ENCODE peak calls at places on chromosomes 13 and 19, in five cellular contexts. L, F, T, Y and R are unnamed samples.

GRCh38 chr19:48443262-48443661 is 2.5 kb upstream of the GRWD1 start:
- DNase-seq in L (peak), F (no peak), T (no peak), Y (no peak), R (no peak)

GRCh38 chr19:536881-537404 is 5.4 kb downstream of the CDC34 start:
- DNase-seq in L (no peak), F (no peak), T (no peak), Y (no peak), R (no peak)

GRCh38 chr13:43023244-43023931 is at the start of gene DNAJC15:
- DNase-seq in L (peak), F (peak), T (peak), Y (peak), R (peak)

GRCh38 chr19:35908010-35908441 is at the start of gene TYROBP:
- DNase-seq in L (peak), F (no peak), T (no peak), Y (no peak), R (no peak)

GRCh38 chr13:97822377-97822776 is 131.1 kb upstream of the IPO5 start:
- DNase-seq in L (no peak), F (no peak), T (no peak), Y (no peak), R (no peak)

GRCh38 chr19:38665950-38666661 is 18.7 kb downstream of the ACTN4 start:
- DNase-seq in L (no peak), F (no peak), T (no peak), Y (peak), R (peak)

GRCh38 chr13:86051134-86052103 is 252.2 kb upstream of the SLITRK6 start:
- DNase-seq in L (no peak), F (no peak), T (no peak), Y (no peak), R (no peak)

GRCh38 chr13:27621366-27622101 is at the start of gene POLR1D:
- DNase-seq in L (peak), F (peak), T (peak), Y (peak), R (peak)

GRCh38 chr19:16564842-16565241 is 7.4 kb downstream of the SLC35E1 start:
- DNase-seq in L (no peak), F (peak), T (no peak), Y (no peak), R (no peak)

GRCh38 chr19:973726-974563 is 10.2 kb upstream of the WDR18 start:
- DNase-seq in L (no peak), F (no peak), T (no peak), Y (no peak), R (no peak)

GRCh38 chr13:40648040-40648439 is 18.4 kb downstream of the FOXO1 start:
- DNase-seq in L (no peak), F (no peak), T (no peak), Y (no peak), R (no peak)

GRCh38 chr19:5530701-5531100 is 37.1 kb downstream of the TINCR start:
- DNase-seq in L (no peak), F (no peak), T (no peak), Y (no peak), R (no peak)

GRCh38 chr19:29687897-29688728 is 22.9 kb downstream of the PLEKHF1 start:
- DNase-seq in L (no peak), F (no peak), T (no peak), Y (no peak), R (no peak)

GRCh38 chr19:38852231-38853044 is 2.7 kb upstream of the HNRNPL start:
- DNase-seq in L (peak), F (peak), T (no peak), Y (no peak), R (no peak)

GRCh38 chr13:24065172-24065571 is 95.3 kb upstream of the SPATA13 start:
- DNase-seq in L (no peak), F (no peak), T (no peak), Y (no peak), R (no peak)

GRCh38 chr13:40776232-40776631 is 5.2 kb upstream of the MRPS31 start:
- DNase-seq in L (no peak), F (no peak), T (no peak), Y (no peak), R (no peak)

GRCh38 chr13:42048323-42048624 is 174 bp upstream of the DGKH start:
- DNase-seq in L (no peak), F (no peak), T (no peak), Y (no peak), R (no peak)

DNA sequence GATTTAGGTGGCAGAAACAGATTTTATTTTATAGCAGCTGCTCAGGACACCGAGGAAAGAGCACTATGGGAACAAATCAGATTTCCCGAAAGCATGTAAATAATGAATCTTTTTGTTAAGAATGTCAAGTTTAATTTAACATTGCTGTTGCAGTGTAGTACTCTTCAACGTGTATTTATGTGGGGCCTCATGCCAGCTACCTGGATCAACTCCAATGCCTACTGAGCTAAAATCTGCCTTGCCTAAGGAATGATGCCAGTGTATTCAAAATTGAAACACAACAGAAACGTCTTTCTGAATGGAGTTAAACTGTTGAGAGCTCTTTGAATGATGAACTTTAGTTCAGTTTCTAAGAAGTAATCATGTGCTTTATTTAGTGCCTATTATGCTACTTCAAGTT is 1379.8 kb upstream of the ATXN8OS start:
- DNase-seq in L (no peak), F (no peak), T (no peak), Y (no peak), R (no peak)
- TF ChIP-seq GABPA in L (no peak), F (no peak), T (no peak), Y (no peak), R (no peak)

GRCh38 chr13:66795636-66796035 is 434.5 kb downstream of the PCDH9 start:
- DNase-seq in L (no peak), F (no peak), T (no peak), Y (no peak), R (no peak)
- TF ChIP-seq GABPA in L (no peak), F (no peak), T (no peak), Y (no peak), R (no peak)

GRCh38 chr19:18289471-18290066 is 8.1 kb upstream of the JUND start:
- DNase-seq in L (no peak), F (no peak), T (no peak), Y (no peak), R (no peak)

GRCh38 chr19:18291019-18291524 is 9.7 kb upstream of the JUND start:
- DNase-seq in L (no peak), F (no peak), T (no peak), Y (no peak), R (no peak)

GRCh38 chr19:18292460-18292809 is 11.0 kb upstream of the JUND start:
- DNase-seq in L (peak), F (no peak), T (no peak), Y (no peak), R (no peak)

GRCh38 chr19:18291590-18292459 is 10.4 kb upstream of the JUND start:
- DNase-seq in L (peak), F (peak), T (no peak), Y (no peak), R (peak)

GRCh38 chr19:18290250-18291018 is 9.0 kb upstream of the JUND start:
- DNase-seq in L (peak), F (no peak), T (peak), Y (no peak), R (no peak)
- TF ChIP-seq GABPA in L (no peak), F (no peak), T (no peak), Y (no peak), R (no peak)

GRCh38 chr13:102904408-102904862 is 58.6 kb downstream of the ERCC5 start:
- DNase-seq in L (no peak), F (no peak), T (no peak), Y (no peak), R (no peak)

GRCh38 chr13:102911336-102911735 is 65.5 kb downstream of the ERCC5 start:
- DNase-seq in L (no peak), F (no peak), T (no peak), Y (no peak), R (no peak)

GRCh38 chr13:102905905-102906304 is 60.1 kb downstream of the ERCC5 start:
- DNase-seq in L (no peak), F (no peak), T (no peak), Y (no peak), R (no peak)

GRCh38 chr13:102907016-102907756 is 61.4 kb downstream of the ERCC5 start:
- DNase-seq in L (no peak), F (no peak), T (peak), Y (no peak), R (no peak)

DNA sequence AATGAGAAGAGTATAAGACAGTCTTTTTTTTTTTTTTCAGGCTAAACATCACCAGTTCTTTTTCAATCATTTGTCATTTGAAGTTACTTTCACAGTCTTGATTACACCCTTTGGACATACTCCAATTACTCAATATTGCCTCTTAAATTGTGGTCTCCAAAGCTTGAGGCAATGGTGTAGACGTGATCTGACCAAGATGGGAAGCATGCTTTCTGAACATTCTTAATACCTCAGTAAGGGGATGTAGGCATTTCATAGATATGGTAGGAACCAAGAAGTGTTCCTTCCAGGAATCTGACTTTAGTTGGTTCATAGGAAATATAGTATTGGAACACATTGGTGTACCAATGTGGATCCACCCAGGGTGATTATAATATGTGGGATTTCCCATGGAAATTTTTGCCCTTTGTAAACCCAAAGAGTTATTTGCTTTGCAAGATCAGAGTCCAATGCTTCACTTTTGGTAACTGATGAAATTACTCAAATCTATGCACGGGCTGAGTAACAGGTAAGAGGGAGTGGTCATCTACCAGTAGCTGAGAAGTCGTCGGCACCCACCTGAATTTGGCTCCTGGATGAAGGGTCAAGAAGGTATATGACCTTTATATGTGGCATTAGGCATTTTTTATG is 62.2 kb downstream of the ERCC5 start:
- DNase-seq in L (no peak), F (no peak), T (no peak), Y (no peak), R (no peak)
- TF ChIP-seq GABPA in L (no peak), F (no peak), T (no peak), Y (no peak), R (no peak)

GRCh38 chr13:32425158-32425557 is 2.8 kb downstream of the N4BP2L1 start:
- DNase-seq in L (no peak), F (no peak), T (no peak), Y (no peak), R (no peak)

GRCh38 chr13:32427852-32428580 is at the start of gene N4BP2L1:
- DNase-seq in L (peak), F (no peak), T (peak), Y (no peak), R (peak)

GRCh38 chr13:32428581-32429072 is 697 bp upstream of the N4BP2L1 start:
- DNase-seq in L (peak), F (no peak), T (no peak), Y (no peak), R (no peak)

GRCh38 chr13:32426191-32426980 is 1.5 kb downstream of the N4BP2L1 start:
- DNase-seq in L (peak), F (no peak), T (peak), Y (no peak), R (no peak)

GRCh38 chr13:32426981-32427851 is 714 bp downstream of the N4BP2L1 start:
- DNase-seq in L (peak), F (no peak), T (no peak), Y (no peak), R (no peak)
- TF ChIP-seq GABPA in L (no peak), F (no peak), T (no peak), Y (no peak), R (no peak)

DNA sequence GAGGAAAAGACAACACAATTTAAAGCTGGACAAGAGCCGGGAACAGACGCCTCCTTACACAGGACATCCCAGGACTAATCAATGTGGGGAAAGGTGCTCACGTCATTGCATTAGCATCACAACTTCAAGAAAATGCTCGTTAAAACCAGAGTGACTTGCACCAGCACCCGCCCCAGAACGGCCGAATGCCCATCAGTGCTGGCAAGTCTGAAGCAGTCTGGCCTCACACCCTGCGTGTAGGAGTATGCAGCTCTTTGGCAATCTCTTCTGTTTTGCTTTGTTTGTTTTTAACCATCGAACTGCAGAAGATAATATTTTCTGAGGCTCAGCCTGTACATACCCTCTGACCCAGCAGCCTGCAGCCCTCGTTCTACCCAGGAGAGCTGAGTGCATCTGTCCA is 44.8 kb upstream of the LDLR start:
- DNase-seq in L (no peak), F (no peak), T (no peak), Y (no peak), R (no peak)
- TF ChIP-seq GABPA in L (no peak), F (no peak), T (no peak), Y (no peak), R (no peak)

DNA sequence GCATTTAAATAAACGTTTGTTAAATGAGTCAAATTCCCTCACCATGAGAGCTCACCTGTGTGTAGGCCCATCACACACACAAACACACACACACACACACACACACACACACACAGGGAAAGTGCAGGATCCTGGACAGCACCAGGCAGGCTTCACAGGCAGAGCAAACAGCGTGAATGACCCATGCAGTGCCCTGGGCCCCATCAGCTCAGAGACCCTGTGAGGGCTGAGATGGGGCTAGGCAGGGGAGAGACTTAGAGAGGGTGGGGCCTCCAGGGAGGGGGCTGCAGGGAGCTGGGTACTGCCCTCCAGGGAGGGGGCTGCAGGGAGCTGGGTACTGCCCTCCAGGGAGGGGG is 8.5 kb upstream of the CEACAM5 start:
- DNase-seq in L (no peak), F (no peak), T (no peak), Y (no peak), R (no peak)
- TF ChIP-seq GABPA in L (no peak), F (no peak), T (no peak), Y (no peak), R (no peak)

GRCh38 chr13:46603165-46603603 is 50.2 kb downstream of the LRCH1 start:
- DNase-seq in L (no peak), F (no peak), T (no peak), Y (no peak), R (peak)
- TF ChIP-seq GABPA in L (no peak), F (no peak), T (no peak), Y (no peak), R (no peak)

DNA sequence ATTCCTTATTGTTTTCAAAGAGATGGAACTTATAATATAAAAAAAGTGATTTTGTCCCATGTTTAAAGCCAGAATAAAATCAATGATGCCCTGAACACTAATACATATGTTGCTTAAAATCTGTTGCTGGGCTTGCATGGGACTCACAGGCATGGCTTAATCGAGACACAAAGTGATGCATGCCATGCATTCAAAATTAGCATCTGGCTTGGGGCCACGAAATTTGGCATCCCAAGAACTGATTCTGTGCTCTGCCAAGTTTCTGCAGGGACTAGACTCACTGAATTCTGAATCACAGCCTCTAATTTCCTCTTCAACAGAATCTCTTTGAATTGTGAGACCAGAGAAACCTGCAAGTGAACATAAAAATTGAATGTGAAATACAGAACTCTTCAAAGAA is 109.2 kb downstream of the PCDH17 start:
- DNase-seq in L (no peak), F (no peak), T (no peak), Y (no peak), R (no peak)
- TF ChIP-seq GABPA in L (no peak), F (no peak), T (no peak), Y (no peak), R (no peak)